ENCODE peak calls at places on chromosome 2, in five cellular contexts. V is neuronal stem cell, Y is trophoblast cell, B is mesenchymal stem cell, R is H1. P is an unnamed sample.

GRCh38 chr2:154706660-154707059 is 8.2 kb downstream of the KCNJ3 start:
- DNase-seq in V (no peak), Y (no peak), R (no peak), B (no peak), P (no peak)

GRCh38 chr2:169361706-169362345 is 508 bp downstream of the LRP2 start:
- DNase-seq in R (no peak), B (peak; percentile 10), Y (peak; percentile 4), V (peak; percentile 38), P (no peak)

GRCh38 chr2:134189009-134189717 is 64.7 kb upstream of the MGAT5 start:
- DNase-seq in V (no peak), Y (peak; percentile 64), B (peak; percentile 65), R (no peak), P (peak; percentile 72)

GRCh38 chr2:240479561-240479960 is 44.1 kb downstream of the GPC1 start:
- DNase-seq in V (no peak), Y (no peak), B (no peak), R (no peak), P (no peak)

GRCh38 chr2:240121675-240122074 is 14.4 kb downstream of the COPS9 start:
- DNase-seq in Y (no peak), R (no peak), V (no peak), B (no peak), P (no peak)

GRCh38 chr2:212912445-212913103 is 238.8 kb downstream of the IKZF2 start:
- DNase-seq in B (peak; percentile 61), V (no peak), R (no peak), Y (peak; percentile 81), P (peak; percentile 75)

GRCh38 chr2:234533631-234534030 is 36.8 kb upstream of the ARL4C start:
- DNase-seq in B (no peak), Y (no peak), V (no peak), R (no peak), P (no peak)

GRCh38 chr2:83221258-83221657 is 1237.8 kb downstream of the SUCLG1 start:
- DNase-seq in R (no peak), V (no peak), B (no peak), Y (peak; percentile 16), P (peak; percentile 0)

GRCh38 chr2:239289545-239289944 is 111.3 kb downstream of the HDAC4 start:
- DNase-seq in B (no peak), R (no peak), V (no peak), Y (no peak), P (no peak)

GRCh38 chr2:128405467-128405900 is 86.8 kb upstream of the HS6ST1 start:
- DNase-seq in V (no peak), B (no peak), R (no peak), Y (no peak), P (no peak)

GRCh38 chr2:224069172-224069571 is 30.1 kb upstream of the SERPINE2 start:
- DNase-seq in V (no peak), R (no peak), B (no peak), Y (no peak), P (no peak)

GRCh38 chr2:238203973-238204683 is 633 bp upstream of the ILKAP start:
- DNase-seq in V (no peak), R (no peak), B (no peak), Y (no peak), P (no peak)
- H3K14ac ChIP-seq in V (no peak overlapping the region), R (no peak overlapping the region), B (no peak overlapping the region), Y (peak overlapping the region; percentile 57), P (peak overlapping the region; percentile 97)

DNA sequence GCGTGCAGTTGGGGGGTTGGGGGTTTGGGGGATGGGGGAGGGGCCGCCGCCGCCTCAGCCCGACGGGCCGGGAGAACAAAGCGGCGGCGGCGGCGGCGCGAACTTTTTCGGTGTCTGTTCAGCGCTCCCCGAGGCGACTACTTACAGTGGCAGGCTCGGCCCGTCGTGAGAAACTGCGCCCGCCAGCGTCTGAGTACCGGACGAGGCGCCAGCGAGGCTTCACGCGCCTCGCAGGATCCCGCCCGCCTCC is 172 bp downstream of the PRKD3 start:
- DNase-seq in R (no peak), B (peak; percentile 81), V (peak; percentile 71), Y (peak; percentile 69), P (peak; percentile 74)
- H3K4me3 ChIP-seq in R (peak overlapping the region; percentile 86), B (peak overlapping the region; percentile 94), V (peak overlapping the region; percentile 91), Y (peak overlapping the region; percentile 88), P (peak overlapping the region; percentile 75)

GRCh38 chr2:23452853-23453420 is 68.0 kb downstream of the KLHL29 start:
- DNase-seq in R (no peak), V (no peak), Y (no peak), B (peak; percentile 74), P (peak; percentile 47)
- H3K14ac ChIP-seq in R (no peak overlapping the region), V (no peak overlapping the region), Y (no peak overlapping the region), B (peak overlapping the region; percentile 4), P (peak overlapping the region; percentile 16)

GRCh38 chr2:63052411-63053234 is 2.0 kb downstream of the OTX1 start:
- DNase-seq in V (no peak), B (peak; percentile 7), Y (no peak), R (no peak), P (no peak)
- H3K4me3 ChIP-seq in V (no peak overlapping the region), B (no peak overlapping the region), Y (no peak overlapping the region), R (peak overlapping the region; percentile 80), P (no peak overlapping the region)

DNA sequence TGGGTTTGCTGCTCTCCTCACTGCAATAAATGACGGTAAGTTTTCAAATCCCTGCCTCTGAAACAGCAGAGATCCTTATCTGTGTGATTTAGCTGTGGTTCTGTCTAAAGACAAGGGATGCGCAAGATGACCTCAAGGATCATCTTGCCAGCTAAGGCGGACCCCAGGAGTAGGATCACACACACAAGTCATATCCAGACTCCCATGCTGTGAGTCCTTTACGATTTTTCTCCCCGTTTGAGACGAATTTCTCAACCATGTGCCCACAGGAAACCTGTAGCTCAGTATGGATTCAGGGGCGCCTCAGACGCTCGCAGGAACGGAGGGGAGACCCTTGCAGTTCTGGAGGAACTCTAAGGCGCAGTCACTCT is 11.1 kb upstream of the DCTN1 start:
- DNase-seq in V (no peak), Y (peak; percentile 17), R (no peak), B (peak; percentile 53), P (peak; percentile 22)
- H3K14ac ChIP-seq in V (no peak overlapping the region), Y (peak overlapping the region; percentile 95), R (no peak overlapping the region), B (no peak overlapping the region), P (peak overlapping the region; percentile 91)

DNA sequence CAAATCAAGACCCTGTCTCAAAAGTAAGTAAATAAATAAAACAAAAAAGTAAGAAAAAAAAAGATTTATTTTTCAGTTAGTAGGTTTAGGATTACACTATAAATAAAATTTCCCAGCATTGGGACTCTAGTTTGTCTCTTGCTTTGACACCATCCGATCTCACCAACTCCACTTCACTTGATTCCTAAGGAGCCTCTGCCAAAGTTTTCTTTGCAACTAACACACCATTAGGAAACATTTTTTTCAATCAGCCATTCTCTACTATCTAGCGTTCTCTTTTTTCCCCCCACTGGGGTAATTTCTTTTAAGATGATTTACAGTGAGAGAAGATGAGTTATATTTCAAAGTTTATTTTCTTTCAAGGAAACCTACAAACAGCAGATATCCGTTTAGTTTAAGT is 10.6 kb upstream of the NEMP2 start:
- DNase-seq in B (no peak), Y (no peak), R (no peak), V (no peak), P (no peak)
- H3K4me3 ChIP-seq in B (no peak overlapping the region), Y (no peak overlapping the region), R (no peak overlapping the region), V (no peak overlapping the region), P (peak overlapping the region; percentile 31)

GRCh38 chr2:45932278-45932975 is 281.0 kb downstream of the PRKCE start:
- DNase-seq in R (no peak), B (peak; percentile 24), V (no peak), Y (peak; percentile 46), P (peak; percentile 88)

GRCh38 chr2:45925636-45926350 is 274.3 kb downstream of the PRKCE start:
- DNase-seq in B (no peak), Y (no peak), R (no peak), V (no peak), P (no peak)

GRCh38 chr2:45930396-45930792 is 278.9 kb downstream of the PRKCE start:
- DNase-seq in R (no peak), Y (no peak), V (no peak), B (peak; percentile 60), P (peak; percentile 74)

GRCh38 chr2:45928946-45929345 is 277.5 kb downstream of the PRKCE start:
- DNase-seq in R (no peak), V (no peak), B (no peak), Y (no peak), P (no peak)

DNA sequence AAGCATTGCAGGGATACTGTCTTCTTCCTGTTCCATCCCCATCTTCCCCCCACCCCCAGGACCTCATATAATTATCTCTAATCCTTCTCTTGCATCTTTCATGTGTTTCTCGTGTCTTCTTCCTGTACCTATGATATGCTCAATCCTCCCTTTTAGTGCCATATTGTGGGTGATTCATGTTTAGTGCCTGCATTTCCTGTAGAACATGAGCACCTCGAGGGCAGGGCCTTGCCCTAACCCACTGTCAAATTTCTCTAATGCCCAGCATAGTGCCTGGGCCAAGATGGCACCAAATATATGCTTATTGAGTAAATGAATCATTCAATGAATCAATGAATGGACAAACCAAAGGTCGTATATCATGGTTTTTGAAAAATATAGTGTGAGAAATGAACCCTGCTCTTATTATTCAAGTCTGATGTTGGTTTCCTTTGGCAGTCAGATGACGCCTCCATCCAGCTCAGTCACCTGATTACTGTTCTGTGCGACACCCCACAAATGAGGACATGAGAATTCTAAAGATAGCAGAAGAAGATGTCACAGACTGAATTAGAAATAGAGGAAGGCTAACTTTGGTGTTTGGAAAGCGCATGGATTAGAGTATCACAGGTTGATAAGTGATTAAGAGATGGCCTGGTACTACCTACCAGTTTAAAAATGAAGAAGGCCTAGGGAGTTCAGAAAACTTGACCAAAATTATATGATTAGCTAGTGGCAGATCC is 278.4 kb downstream of the PRKCE start:
- DNase-seq in R (no peak), B (no peak), V (no peak), Y (no peak), P (no peak)
- H3K14ac ChIP-seq in R (no peak overlapping the region), B (no peak overlapping the region), V (no peak overlapping the region), Y (no peak overlapping the region), P (no peak overlapping the region)